ENCODE peak calls at places on chromosome 19, in five cellular contexts. A, Z, H, T and W are unnamed samples.

GRCh38 chr19:14418743-14419037 is 451 bp downstream of the DDX39A start:
- DNase-seq in A (no peak), Z (no peak), H (no peak), T (no peak), W (no peak)

GRCh38 chr19:6241680-6242079 is 38.1 kb downstream of the MLLT1 start:
- DNase-seq in A (no peak), Z (no peak), H (no peak), T (peak; percentile 73), W (no peak)

GRCh38 chr19:6047741-6048231 is 62.5 kb downstream of the RFX2 start:
- DNase-seq in A (peak; percentile 39), Z (no peak), H (no peak), T (no peak), W (no peak)

GRCh38 chr19:32339988-32340874 is 5.2 kb upstream of the ZNF507 start:
- DNase-seq in A (peak; percentile 17), Z (peak; percentile 87), H (no peak), T (peak; percentile 81), W (no peak)

GRCh38 chr19:17944301-17944700 is 11.5 kb downstream of the CCDC124 start:
- DNase-seq in A (peak; percentile 77), Z (no peak), H (no peak), T (no peak), W (peak; percentile 63)

GRCh38 chr19:16376649-16377048 is 52.0 kb downstream of the KLF2 start:
- DNase-seq in A (no peak), Z (peak; percentile 33), H (no peak), T (peak; percentile 83), W (no peak)

GRCh38 chr19:16736709-16737108 is 17.1 kb downstream of the NWD1 start:
- DNase-seq in A (peak; percentile 10), Z (no peak), H (no peak), T (no peak), W (peak; percentile 10)

GRCh38 chr19:4445963-4446668 is 11.5 kb downstream of the UBXN6 start:
- DNase-seq in A (no peak), Z (no peak), H (no peak), T (no peak), W (no peak)

GRCh38 chr19:18776288-18776594 is 14.9 kb downstream of the COMP start:
- DNase-seq in A (peak; percentile 68), Z (no peak), H (no peak), T (no peak), W (no peak)

GRCh38 chr19:16417660-16418596 is 53.8 kb downstream of the EPS15L1 start:
- DNase-seq in A (peak; percentile 35), Z (peak; percentile 69), H (no peak), T (peak; percentile 94), W (peak; percentile 10)

GRCh38 chr19:28472111-28472510 is 740.8 kb downstream of the UQCRFS1 start:
- DNase-seq in A (peak; percentile 69), Z (no peak), H (no peak), T (peak; percentile 12), W (no peak)

GRCh38 chr19:5059191-5059579 is 90.3 kb downstream of the KDM4B start:
- DNase-seq in A (no peak), Z (no peak), H (no peak), T (no peak), W (no peak)

GRCh38 chr19:38134538-38135149 is 89.4 kb downstream of the DPF1 start:
- DNase-seq in A (no peak), Z (peak; percentile 81), H (no peak), T (no peak), W (peak; percentile 18)

GRCh38 chr19:46131485-46132143 is 7.1 kb upstream of the IGFL3 start:
- DNase-seq in A (peak; percentile 53), Z (no peak), H (no peak), T (no peak), W (no peak)

GRCh38 chr19:33460221-33460908 is 61.2 kb downstream of the PEPD start:
- DNase-seq in A (no peak), Z (no peak), H (no peak), T (peak; percentile 62), W (no peak)

GRCh38 chr19:47313754-47314133 is 4.1 kb downstream of the C5AR1 start:
- DNase-seq in A (no peak), Z (no peak), H (no peak), T (no peak), W (no peak)

GRCh38 chr19:51020988-51021651 is 1.6 kb upstream of the KLK10 start:
- DNase-seq in A (peak; percentile 32), Z (peak; percentile 64), H (no peak), T (no peak), W (no peak)

GRCh38 chr19:11196406-11197287 is 698 bp downstream of the KANK2 start:
- DNase-seq in A (peak; percentile 31), Z (peak; percentile 29), H (no peak), T (peak; percentile 79), W (no peak)

GRCh38 chr19:19343762-19344161 is 23.1 kb downstream of the MAU2 start:
- DNase-seq in A (no peak), Z (no peak), H (no peak), T (no peak), W (no peak)

GRCh38 chr19:3073931-3074595 is 11.8 kb upstream of the TLE5 start:
- DNase-seq in A (no peak), Z (no peak), H (no peak), T (no peak), W (no peak)

GRCh38 chr19:50555033-50555432 is 13.2 kb downstream of the LRRC4B start:
- DNase-seq in A (no peak), Z (no peak), H (no peak), T (no peak), W (no peak)

GRCh38 chr19:49492573-49493411 is 3.4 kb upstream of the RPS11 start:
- DNase-seq in A (peak; percentile 31), Z (no peak), H (no peak), T (no peak), W (no peak)

GRCh38 chr19:33806434-33806881 is 9.8 kb downstream of the KCTD15 start:
- DNase-seq in A (no peak), Z (no peak), H (no peak), T (no peak), W (no peak)

GRCh38 chr19:55251296-55252081 is 7.3 kb downstream of the PPP6R1 start:
- DNase-seq in A (peak; percentile 67), Z (no peak), H (no peak), T (peak; percentile 77), W (no peak)

DNA sequence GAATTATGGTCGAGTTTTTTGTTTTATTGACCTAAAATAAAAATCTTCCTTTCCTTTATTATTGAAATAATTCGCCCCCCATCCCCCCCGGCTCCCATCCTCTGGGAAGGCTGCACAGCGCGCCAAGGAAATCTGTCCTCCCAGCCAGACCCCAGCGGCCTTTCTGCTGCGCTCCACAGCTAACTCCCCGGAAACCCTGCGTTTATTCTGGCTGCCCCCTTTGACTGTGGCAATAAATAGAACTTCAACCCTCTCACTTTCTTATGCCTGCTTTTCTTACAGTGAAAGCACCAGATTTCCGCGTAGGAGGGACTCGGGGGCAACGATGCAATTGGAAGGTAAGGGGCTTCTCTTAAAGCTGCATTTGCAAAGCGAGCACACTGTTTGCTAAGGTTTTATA is 9.7 kb upstream of the C19orf12 start:
- DNase-seq in A (no peak), Z (no peak), H (no peak), T (no peak), W (no peak)
- H3K27ac ChIP-seq in A (no peak overlapping the region), Z (no peak overlapping the region), H (no peak overlapping the region), T (no peak overlapping the region), W (no peak overlapping the region)

DNA sequence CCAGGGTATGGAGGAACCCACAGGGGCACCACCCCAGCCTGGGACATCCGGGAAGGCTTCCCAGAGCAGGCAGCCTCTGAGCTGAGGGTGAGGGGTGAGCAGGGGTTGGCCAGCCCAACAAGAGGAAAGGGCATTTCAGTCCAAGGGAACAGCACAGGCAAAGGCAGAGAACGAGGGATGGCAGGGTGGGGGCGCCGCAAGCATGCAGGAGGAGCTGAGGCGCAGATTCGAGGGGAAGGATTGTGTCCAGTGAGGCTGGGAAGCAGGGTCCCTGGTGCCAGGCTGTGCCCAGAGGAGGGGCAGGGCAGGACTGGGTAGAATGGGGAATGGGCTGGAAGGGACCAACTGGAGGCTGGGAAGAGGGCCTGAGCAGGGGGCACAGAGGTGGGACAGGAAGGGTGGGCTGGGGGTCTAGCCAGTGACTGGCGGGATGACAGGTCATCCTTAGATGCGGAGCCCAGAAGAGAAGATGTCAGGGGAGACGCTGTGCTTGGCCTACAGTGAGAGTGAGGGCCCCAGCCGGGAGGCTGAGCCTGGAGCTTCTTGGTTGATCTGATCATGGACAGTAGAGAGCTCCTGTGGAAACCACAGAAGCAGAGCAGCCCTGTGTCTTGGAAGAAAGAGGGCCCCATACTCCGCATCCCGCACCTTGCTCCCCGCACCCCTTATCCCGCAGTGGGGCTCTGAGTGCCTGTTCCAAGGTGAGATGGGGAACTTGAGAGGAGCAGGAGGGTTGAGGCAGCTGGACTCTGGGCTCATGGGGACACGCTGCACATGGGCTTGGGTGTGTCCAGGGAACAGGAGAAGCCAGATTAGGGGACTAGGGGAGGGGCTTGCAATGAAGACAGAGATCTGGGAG is 13.7 kb downstream of the EMP3 start:
- DNase-seq in A (no peak), Z (no peak), H (no peak), T (no peak), W (no peak)
- TF ChIP-seq CTCF in A (no peak), Z (no peak), H (no peak), T (no peak), W (no peak)

GRCh38 chr19:44875666-44876418 is 15.2 kb upstream of the TOMM40 start:
- DNase-seq in A (peak; percentile 70), Z (no peak), H (no peak), T (no peak), W (peak; percentile 43)
- H3K27ac ChIP-seq in A (no peak overlapping the region), Z (no peak overlapping the region), H (peak overlapping the region; percentile 39), T (no peak overlapping the region), W (no peak overlapping the region)

GRCh38 chr19:9934132-9934950 is 2.0 kb downstream of the OLFM2 start:
- DNase-seq in A (no peak), Z (peak; percentile 52), H (peak; percentile 80), T (peak; percentile 88), W (peak; percentile 56)
- TF ChIP-seq CTCF in A (peak; percentile 87), Z (peak; percentile 74), H (peak; percentile 97), T (peak; percentile 43), W (peak; percentile 99)